ENCODE peak calls at places on chromosomes 16 and 17, in eight cellular contexts. O, E, X, Z, W, B, T and G are unnamed samples.
A peak's percentile ranks its signal among the peaks of the same experiment; 100 is the strongest.

GRCh38 chr17:50311112-50311460 is 34.8 kb upstream of the XYLT2 start:
- DNase-seq in O (no peak), E (no peak), X (no peak), Z (no peak), W (no peak), B (no peak), T (no peak), G (no peak)

GRCh38 chr17:61157246-61157887 is 242.3 kb upstream of the TBX2 start:
- DNase-seq in O (peak; percentile 71), E (no peak), X (no peak), Z (no peak), W (no peak), B (no peak), T (peak; percentile 55), G (no peak)

GRCh38 chr16:81523387-81524115 is 78.9 kb downstream of the CMIP start:
- DNase-seq in O (peak; percentile 90), E (no peak), X (no peak), Z (no peak), W (no peak), B (no peak), T (peak; percentile 95), G (no peak)

GRCh38 chr17:8747731-8748130 is 3.1 kb upstream of the CCDC42 start:
- DNase-seq in O (no peak), E (no peak), X (no peak), Z (no peak), W (no peak), B (no peak), T (no peak), G (no peak)

GRCh38 chr17:75549246-75550138 is 24.0 kb downstream of the LLGL2 start:
- DNase-seq in O (no peak), E (no peak), X (no peak), Z (peak; percentile 94), W (no peak), B (peak; percentile 91), T (no peak), G (no peak)

GRCh38 chr17:29588017-29588557 is 1.4 kb downstream of the GIT1 start:
- DNase-seq in O (peak; percentile 12), E (no peak), X (no peak), Z (no peak), W (no peak), B (no peak), T (no peak), G (no peak)

GRCh38 chr16:81567987-81568748 is 123.6 kb downstream of the CMIP start:
- DNase-seq in O (peak; percentile 73), E (no peak), X (peak; percentile 27), Z (peak; percentile 41), W (no peak), B (no peak), T (peak; percentile 99), G (no peak)

GRCh38 chr17:79082311-79083190 is 7.9 kb downstream of the ENGASE start:
- DNase-seq in O (no peak), E (peak; percentile 34), X (peak; percentile 48), Z (peak; percentile 99), W (peak; percentile 22), B (peak; percentile 41), T (peak; percentile 24), G (peak; percentile 76)

GRCh38 chr17:27550291-27550930 is 80.6 kb upstream of the LGALS9 start:
- DNase-seq in O (no peak), E (no peak), X (no peak), Z (no peak), W (no peak), B (no peak), T (no peak), G (no peak)

GRCh38 chr16:8026450-8026849 is 563.9 kb downstream of the TMEM114 start:
- DNase-seq in O (no peak), E (no peak), X (no peak), Z (peak; percentile 20), W (no peak), B (no peak), T (peak; percentile 18), G (no peak)

GRCh38 chr16:68230956-68231355 is 5.0 kb downstream of the ESRP2 start:
- DNase-seq in O (no peak), E (no peak), X (no peak), Z (no peak), W (no peak), B (no peak), T (no peak), G (no peak)

GRCh38 chr16:89375686-89376085 is 114.7 kb downstream of the ANKRD11 start:
- DNase-seq in O (no peak), E (no peak), X (no peak), Z (no peak), W (no peak), B (no peak), T (peak; percentile 27), G (no peak)

GRCh38 chr16:69131167-69131748 is 1.1 kb downstream of the CHTF8 start:
- DNase-seq in O (peak; percentile 38), E (no peak), X (no peak), Z (peak; percentile 88), W (no peak), B (peak; percentile 0), T (no peak), G (no peak)

GRCh38 chr16:11356573-11357331 is 11.5 kb downstream of the RMI2 start:
- DNase-seq in O (peak; percentile 43), E (peak; percentile 56), X (no peak), Z (peak; percentile 84), W (peak; percentile 8), B (peak; percentile 7), T (peak; percentile 66), G (no peak)

GRCh38 chr17:73976676-73977521 is 226.6 kb upstream of the RPL38 start:
- DNase-seq in O (peak; percentile 73), E (no peak), X (no peak), Z (peak; percentile 5), W (no peak), B (no peak), T (peak; percentile 15), G (no peak)

GRCh38 chr16:89052824-89053724 is 40.6 kb upstream of the ACSF3 start:
- DNase-seq in O (peak; percentile 52), E (no peak), X (no peak), Z (no peak), W (no peak), B (peak; percentile 94), T (peak; percentile 64), G (peak; percentile 68)